ENCODE peak calls at places on chromosomes 1 and 21, in seven cellular contexts. R is fibroblast of lung, Q is psoas muscle, C is fibroblast of mammary gland, F is epithelial cell of esophagus, B is mammary epithelial cell, O is choroid plexus epithelial cell. E is an unnamed sample.

GRCh38 chr1:105087496-105087895 is 1337.8 kb downstream of the AMY1C start:
- DNase-seq in R (no peak), Q (no peak), C (no peak), F (peak; percentile 97), B (no peak), O (no peak), E (no peak)

GRCh38 chr21:44654576-44654950 is at the start of gene KRTAP12-4:
- DNase-seq in R (no peak), Q (no peak), C (no peak), F (no peak), B (no peak), O (no peak), E (no peak)

GRCh38 chr1:35539073-35539823 is 18.0 kb downstream of the KIAA0319L start:
- DNase-seq in R (no peak), Q (no peak), C (peak; percentile 42), F (peak; percentile 46), B (peak; percentile 11), O (peak; percentile 64), E (peak; percentile 63)

GRCh38 chr1:7591565-7591964 is 179.5 kb upstream of the VAMP3 start:
- DNase-seq in R (no peak), Q (no peak), C (no peak), F (no peak), B (no peak), O (no peak), E (no peak)

GRCh38 chr1:15117671-15118325 is 35.7 kb upstream of the TMEM51 start:
- DNase-seq in R (no peak), Q (no peak), C (no peak), F (no peak), B (no peak), O (no peak), E (no peak)

GRCh38 chr1:151012684-151013471 is 4.6 kb downstream of the PRUNE1 start:
- DNase-seq in R (no peak), Q (no peak), C (peak; percentile 30), F (no peak), B (no peak), O (peak; percentile 88), E (no peak)

GRCh38 chr1:154453577-154454352 is 48.3 kb upstream of the TDRD10 start:
- DNase-seq in R (peak; percentile 74), Q (no peak), C (peak; percentile 80), F (peak; percentile 78), B (peak; percentile 74), O (peak; percentile 75), E (peak; percentile 89)

GRCh38 chr21:41054206-41054605 is 113.8 kb upstream of the BACE2 start:
- DNase-seq in R (no peak), Q (no peak), C (no peak), F (no peak), B (no peak), O (no peak), E (no peak)

GRCh38 chr21:32523463-32523862 is 61.9 kb downstream of the TCP10L start:
- DNase-seq in R (no peak), Q (no peak), C (no peak), F (no peak), B (no peak), O (no peak), E (no peak)

GRCh38 chr1:55898191-55898590 is 681.2 kb downstream of the PLPP3 start:
- DNase-seq in R (peak; percentile 92), Q (no peak), C (peak; percentile 92), F (peak; percentile 60), B (peak; percentile 67), O (peak; percentile 93), E (peak; percentile 90)

GRCh38 chr1:2610036-2610720 is 22.6 kb downstream of the MMEL1 start:
- DNase-seq in R (no peak), Q (peak; percentile 6), C (no peak), F (no peak), B (no peak), O (no peak), E (peak; percentile 5)

GRCh38 chr1:170351368-170351946 is 180.5 kb upstream of the GORAB start:
- DNase-seq in R (no peak), Q (no peak), C (peak; percentile 2), F (no peak), B (no peak), O (no peak), E (peak; percentile 21)

GRCh38 chr1:201329801-201330200 is 46.5 kb downstream of the PKP1 start:
- DNase-seq in R (peak; percentile 16), Q (no peak), C (no peak), F (no peak), B (no peak), O (no peak), E (no peak)

GRCh38 chr1:40745180-40745579 is 38.4 kb upstream of the KCNQ4 start:
- DNase-seq in R (peak; percentile 59), Q (no peak), C (peak; percentile 38), F (no peak), B (no peak), O (peak; percentile 19), E (peak; percentile 86)

GRCh38 chr1:207941664-207942063 is 30.7 kb upstream of the CD34 start:
- DNase-seq in R (peak; percentile 67), Q (peak; percentile 85), C (peak; percentile 93), F (no peak), B (peak; percentile 23), O (peak; percentile 44), E (peak; percentile 65)

GRCh38 chr21:31915566-31915965 is 42.7 kb downstream of the HUNK start:
- DNase-seq in R (no peak), Q (no peak), C (no peak), F (no peak), B (no peak), O (no peak), E (no peak)

GRCh38 chr1:234584926-234585325 is 25.1 kb downstream of the IRF2BP2 start:
- DNase-seq in R (peak; percentile 23), Q (peak; percentile 36), C (no peak), F (no peak), B (no peak), O (peak; percentile 49), E (peak; percentile 56)

GRCh38 chr1:2543543-2544092 is 12.6 kb upstream of the TNFRSF14 start:
- DNase-seq in R (peak; percentile 37), Q (no peak), C (no peak), F (no peak), B (no peak), O (peak; percentile 73), E (peak; percentile 45)

GRCh38 chr1:178262101-178262500 is 168.2 kb downstream of the RASAL2 start:
- DNase-seq in R (peak; percentile 90), Q (no peak), C (peak; percentile 63), F (no peak), B (peak; percentile 84), O (peak; percentile 81), E (peak; percentile 57)

GRCh38 chr21:45491056-45491455 is 51.2 kb downstream of the SLC19A1 start:
- DNase-seq in R (no peak), Q (no peak), C (no peak), F (no peak), B (no peak), O (no peak), E (no peak)

GRCh38 chr1:32337855-32338636 is 2.0 kb upstream of the MARCKSL1 start:
- DNase-seq in R (no peak), Q (no peak), C (no peak), F (no peak), B (peak; percentile 85), O (no peak), E (no peak)

GRCh38 chr1:7407547-7407895 is 363.6 kb upstream of the VAMP3 start:
- DNase-seq in R (no peak), Q (no peak), C (no peak), F (no peak), B (no peak), O (no peak), E (no peak)

GRCh38 chr1:230426246-230427101 is at the start of gene PGBD5:
- DNase-seq in R (peak; percentile 48), Q (peak; percentile 75), C (peak; percentile 34), F (peak; percentile 70), B (peak; percentile 61), O (peak; percentile 60), E (peak; percentile 47)

GRCh38 chr1:74246266-74246665 is 11.1 kb downstream of the TNNI3K start:
- DNase-seq in R (no peak), Q (no peak), C (no peak), F (no peak), B (no peak), O (peak; percentile 2), E (no peak)

GRCh38 chr1:162497104-162497722 is 405 bp upstream of the UHMK1 start:
- DNase-seq in R (no peak), Q (no peak), C (no peak), F (no peak), B (no peak), O (no peak), E (no peak)
- H3K4me3 ChIP-seq in R (peak overlapping the region; percentile 80), Q (peak overlapping the region; percentile 99), C (peak overlapping the region; percentile 96), F (peak overlapping the region; percentile 87), B (peak overlapping the region; percentile 81), O (peak overlapping the region; percentile 97), E (peak overlapping the region; percentile 89)

GRCh38 chr1:30045304-30046090 is 677.9 kb downstream of the MATN1 start:
- DNase-seq in R (no peak), Q (no peak), C (no peak), F (no peak), B (no peak), O (no peak), E (no peak)
- TF ChIP-seq CTCF in R (no peak), Q (no peak), C (no peak), F (no peak), B (no peak), O (no peak), E (no peak)

DNA sequence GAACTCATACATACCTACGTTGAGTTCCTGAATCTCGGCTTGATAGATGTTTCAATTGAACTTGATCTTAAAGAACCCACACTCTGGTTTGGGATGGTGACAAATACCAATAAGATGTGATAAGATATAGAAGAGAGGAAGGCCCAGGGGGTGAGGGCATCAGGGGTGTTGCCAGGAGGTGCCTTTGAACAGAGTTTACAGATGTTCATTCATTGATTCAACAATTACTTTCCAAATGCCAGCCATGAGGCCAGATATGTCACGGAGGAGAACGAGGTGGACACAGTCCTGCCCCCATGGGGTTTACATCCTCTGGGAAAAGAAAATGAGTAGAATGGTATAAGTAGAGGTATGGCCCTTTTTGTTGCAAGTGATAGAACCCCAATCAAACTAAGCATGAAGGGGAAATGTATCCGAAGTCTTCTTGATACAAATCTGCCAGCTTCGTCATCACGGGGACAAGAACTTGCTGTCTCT is 659 bp downstream of the LRRC71 start:
- DNase-seq in R (no peak), Q (no peak), C (no peak), F (no peak), B (no peak), O (no peak), E (no peak)
- H3K4me3 ChIP-seq in R (no peak overlapping the region), Q (peak overlapping the region; percentile 41), C (no peak overlapping the region), F (no peak overlapping the region), B (no peak overlapping the region), O (no peak overlapping the region), E (no peak overlapping the region)

DNA sequence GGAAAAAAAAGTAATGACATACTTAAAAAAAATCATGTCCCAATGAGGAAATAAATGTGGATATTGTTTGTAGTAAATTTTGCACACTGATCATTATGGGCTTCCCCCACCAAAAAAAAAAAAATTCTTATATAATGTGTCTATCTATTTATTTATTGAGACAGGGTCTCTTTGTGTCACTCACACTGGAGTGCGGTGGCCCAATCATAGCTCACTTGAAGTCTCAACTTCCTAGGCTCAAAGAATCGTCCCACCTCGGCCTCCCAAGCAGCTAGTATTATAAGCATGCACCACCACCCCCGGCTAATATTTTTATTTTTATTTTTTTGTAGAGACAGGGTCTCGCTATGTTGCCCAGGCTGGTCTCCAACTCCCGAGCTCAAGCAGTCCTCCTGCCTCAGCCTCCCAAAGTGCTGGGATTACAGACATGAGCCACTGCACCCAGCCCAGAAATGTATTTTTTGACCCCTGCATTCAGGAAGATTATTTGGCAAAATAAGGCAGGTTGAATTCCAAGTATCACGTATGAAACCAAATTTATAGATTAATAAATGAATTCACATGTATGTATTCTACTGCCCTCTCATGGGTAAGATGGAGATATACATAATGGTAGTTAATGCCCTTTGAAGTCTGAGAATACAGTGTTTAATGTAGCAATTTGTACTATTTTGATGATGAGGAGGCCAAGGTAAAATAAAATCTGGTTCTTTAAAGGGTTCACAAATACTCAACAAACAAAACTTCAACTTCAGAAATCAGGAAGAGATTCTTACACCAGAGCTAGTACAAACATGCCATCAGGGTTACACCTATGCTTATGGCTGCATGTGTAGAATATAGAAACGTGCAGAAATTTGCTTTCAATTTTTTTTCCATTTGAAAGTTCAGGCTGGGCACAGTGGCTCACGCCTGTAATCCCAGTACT is 1.4 kb upstream of the DENND2C start:
- DNase-seq in R (peak; percentile 42), Q (no peak), C (peak; percentile 35), F (peak; percentile 50), B (peak; percentile 36), O (peak; percentile 39), E (peak; percentile 16)
- TF ChIP-seq CTCF in R (no peak), Q (peak; percentile 34), C (peak; percentile 31), F (peak; percentile 34), B (peak; percentile 51), O (peak; percentile 48), E (peak; percentile 48)

E was measured in AG10803.